ENCODE peak calls at places on chromosome 19, in nine cellular contexts. D, G, C, B, M, S, L, Y and U are unnamed samples.
A peak's percentile ranks its signal among the peaks of the same experiment; 100 is the strongest.

GRCh38 chr19:16185925-16186234 is 670 bp downstream of the FAM32A start:
- DNase-seq in L (no peak), M (no peak), G (peak; percentile 57), C (peak; percentile 28), D (no peak), B (peak; percentile 40), Y (no peak), S (no peak), U (peak; percentile 62)

GRCh38 chr19:3618144-3618810 is 8.3 kb downstream of the CACTIN start:
- DNase-seq in Y (peak; percentile 90), L (peak; percentile 15), B (peak; percentile 41), G (peak; percentile 92), M (peak; percentile 73), C (peak; percentile 29), D (peak; percentile 62), S (no peak), U (peak; percentile 93)

GRCh38 chr19:53511357-53511756 is 26.6 kb upstream of the ZNF331 start:
- DNase-seq in L (no peak), M (no peak), B (no peak), D (no peak), C (no peak), Y (no peak), G (no peak), S (no peak), U (no peak)

GRCh38 chr19:39078436-39079200 is 5.5 kb upstream of the ACP7 start:
- DNase-seq in M (no peak), D (no peak), B (no peak), S (no peak), Y (no peak), L (peak; percentile 80), C (peak; percentile 95), G (no peak), U (no peak)

GRCh38 chr19:30229524-30230174 is 142.5 kb upstream of the ZNF536 start:
- DNase-seq in M (no peak), L (no peak), C (no peak), G (no peak), B (no peak), D (no peak), S (no peak), Y (no peak), U (no peak)

GRCh38 chr19:8515317-8515716 is 1.4 kb upstream of the ZNF414 start:
- DNase-seq in S (peak; percentile 77), D (no peak), M (no peak), G (no peak), Y (no peak), B (peak; percentile 51), L (no peak), C (no peak), U (no peak)

GRCh38 chr19:18415177-18415867 is 3.9 kb upstream of the SSBP4 start:
- DNase-seq in C (no peak), S (no peak), L (no peak), M (peak; percentile 28), G (no peak), D (peak; percentile 49), Y (peak; percentile 82), B (no peak), U (no peak)

GRCh38 chr19:31548941-31549340 is 199.7 kb upstream of the TSHZ3 start:
- DNase-seq in Y (no peak), C (no peak), S (no peak), D (peak; percentile 14), G (no peak), M (peak; percentile 46), L (peak; percentile 11), B (no peak), U (no peak)

GRCh38 chr19:50969413-50969760 is at the start of gene KLK6:
- DNase-seq in C (peak; percentile 98), S (no peak), M (peak; percentile 41), L (no peak), G (no peak), D (no peak), B (no peak), Y (no peak), U (no peak)

GRCh38 chr19:23978068-23978467 is 63.4 kb downstream of the ZNF726 start:
- DNase-seq in C (no peak), M (no peak), D (no peak), S (no peak), G (no peak), Y (no peak), B (no peak), L (no peak), U (no peak)

GRCh38 chr19:23071087-23071511 is 45.7 kb upstream of the ZNF730 start:
- DNase-seq in L (no peak), Y (peak; percentile 82), D (peak; percentile 21), M (peak; percentile 24), S (no peak), C (no peak), B (no peak), G (peak; percentile 29), U (peak; percentile 33)

GRCh38 chr19:11617207-11618062 is 20.2 kb downstream of the ZNF627 start:
- DNase-seq in G (no peak), L (no peak), S (no peak), B (no peak), D (no peak), C (no peak), Y (no peak), M (no peak), U (no peak)

GRCh38 chr19:40663712-40664692 is 26.4 kb downstream of the NUMBL start:
- DNase-seq in G (no peak), Y (no peak), B (peak; percentile 24), L (no peak), M (no peak), S (no peak), C (peak; percentile 26), D (no peak), U (peak; percentile 53)

GRCh38 chr19:9945319-9945966 is 9.1 kb upstream of the OLFM2 start:
- DNase-seq in Y (no peak), M (peak; percentile 57), S (no peak), D (peak; percentile 53), L (peak; percentile 97), B (no peak), C (peak; percentile 87), G (no peak), U (no peak)

GRCh38 chr19:33440682-33441081 is 67.2 kb downstream of the CEBPG start:
- DNase-seq in D (no peak), Y (peak; percentile 37), C (no peak), L (no peak), M (no peak), B (no peak), S (no peak), G (no peak), U (no peak)

GRCh38 chr19:17873661-17874422 is 2.1 kb downstream of the SLC5A5 start:
- DNase-seq in S (peak; percentile 58), M (peak; percentile 91), L (no peak), Y (peak; percentile 84), B (peak; percentile 25), G (peak; percentile 91), C (peak; percentile 60), D (peak; percentile 51), U (peak; percentile 89)

GRCh38 chr19:49243129-49243528 is 81.9 kb downstream of the SLC6A16 start:
- DNase-seq in S (no peak), D (no peak), G (no peak), Y (no peak), L (no peak), C (no peak), B (no peak), M (no peak), U (no peak)
- TF ChIP-seq CTCF in S (no peak), D (no peak), G (no peak), Y (no peak), L (no peak), C (no peak), B (no peak), M (no peak), U (no peak)

GRCh38 chr19:56837492-56837891 is 3.0 kb downstream of the PEG3 start:
- DNase-seq in G (no peak), Y (peak; percentile 84), M (no peak), S (no peak), D (peak; percentile 91), C (peak; percentile 65), B (no peak), L (no peak), U (no peak)
- TF ChIP-seq CTCF in G (no peak), Y (peak; percentile 31), M (no peak), S (no peak), D (peak; percentile 54), C (peak; percentile 48), B (no peak), L (no peak), U (peak; percentile 10)

GRCh38 chr19:28737021-28737525 is 475.9 kb downstream of the UQCRFS1 start:
- DNase-seq in G (no peak), D (no peak), S (no peak), L (peak; percentile 2), C (peak; percentile 35), B (no peak), Y (no peak), M (no peak), U (no peak)
- TF ChIP-seq CTCF in G (peak; percentile 10), D (peak; percentile 55), S (no peak), L (peak; percentile 55), C (peak; percentile 49), B (peak; percentile 73), Y (peak; percentile 50), M (peak; percentile 79), U (peak; percentile 4)

DNA sequence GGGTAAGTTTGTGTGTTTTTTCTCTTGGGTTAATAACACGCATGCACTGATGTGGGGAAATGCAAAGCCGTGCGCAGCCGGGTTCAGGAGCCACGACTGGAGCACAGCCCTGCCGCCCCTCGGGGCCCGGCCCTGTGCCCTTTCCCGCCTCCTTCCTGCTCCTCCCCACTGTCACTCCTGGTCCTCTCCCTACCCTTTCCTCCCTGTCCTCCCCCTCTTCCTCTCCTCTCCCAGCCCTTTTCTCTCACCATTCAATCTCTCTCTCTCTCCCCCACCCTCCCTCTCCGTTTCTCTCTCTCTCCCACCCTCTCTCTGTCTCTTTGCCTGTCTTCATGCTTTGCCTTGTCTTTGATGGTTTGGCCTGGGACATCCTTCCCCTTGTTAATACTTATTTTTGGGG is 27.2 kb downstream of the PLEKHJ1 start:
- DNase-seq in D (no peak), M (no peak), L (no peak), C (no peak), G (no peak), B (no peak), Y (no peak), S (no peak), U (no peak)
- TF ChIP-seq CTCF in D (no peak), M (peak; percentile 3), L (no peak), C (no peak), G (peak; percentile 6), B (no peak), Y (no peak), S (no peak), U (no peak)